ENCODE peak calls at places on chromosomes 16 and 17, in eight cellular contexts. K, R, O, T, C, Y, J and P are unnamed samples.
A peak's percentile ranks its signal among the peaks of the same experiment; 100 is the strongest.

GRCh38 chr17:78342438-78343098 is 17.3 kb downstream of the SOCS3 start:
- DNase-seq in C (no peak), R (no peak), J (no peak), O (peak; percentile 51), T (peak; percentile 94), Y (no peak), K (no peak), P (no peak)

GRCh38 chr17:28369684-28370034 is 448 bp downstream of the VTN start:
- DNase-seq in O (no peak), T (no peak), R (peak; percentile 49), Y (no peak), C (no peak), J (no peak), K (no peak), P (no peak)

GRCh38 chr17:78044280-78044835 is 84.2 kb downstream of the TMC6 start:
- DNase-seq in J (no peak), C (no peak), R (no peak), O (no peak), Y (no peak), K (no peak), T (peak; percentile 15), P (no peak)

GRCh38 chr16:2005646-2006045 is 4.0 kb downstream of the ZNF598 start:
- DNase-seq in T (no peak), C (peak; percentile 15), K (no peak), R (no peak), J (no peak), O (no peak), Y (no peak), P (no peak)

GRCh38 chr17:50767030-50767429 is 288 bp downstream of the ANKRD40CL start:
- DNase-seq in Y (no peak), R (no peak), O (no peak), C (no peak), T (no peak), J (no peak), K (no peak), P (no peak)

GRCh38 chr17:50872710-50873424 is 6.7 kb upstream of the TOB1 start:
- DNase-seq in T (peak; percentile 67), J (peak; percentile 86), O (no peak), Y (no peak), R (no peak), K (no peak), C (peak; percentile 67), P (no peak)

GRCh38 chr16:49416276-49416675 is 42.7 kb downstream of the C16orf78 start:
- DNase-seq in O (no peak), J (no peak), R (no peak), Y (no peak), T (no peak), C (no peak), K (no peak), P (no peak)

GRCh38 chr17:57945999-57946797 is 9.0 kb downstream of the CUEDC1 start:
- DNase-seq in C (no peak), R (no peak), J (no peak), O (no peak), Y (no peak), K (no peak), T (peak; percentile 46), P (no peak)

GRCh38 chr16:17194190-17194780 is 276.5 kb downstream of the XYLT1 start:
- DNase-seq in K (peak; percentile 75), C (peak; percentile 49), O (peak; percentile 52), T (peak; percentile 29), R (peak; percentile 52), J (no peak), Y (no peak), P (no peak)

GRCh38 chr17:42706732-42707131 is 24.4 kb downstream of the CNTNAP1 start:
- DNase-seq in O (no peak), T (no peak), R (no peak), Y (no peak), J (no peak), K (no peak), C (peak; percentile 51), P (no peak)

GRCh38 chr16:79393564-79393963 is 207.0 kb downstream of the MAF start:
- DNase-seq in T (no peak), R (no peak), K (no peak), Y (no peak), C (no peak), J (no peak), O (no peak), P (no peak)

GRCh38 chr17:42675984-42676423 is 790 bp downstream of the PLEKHH3 start:
- DNase-seq in T (peak; percentile 39), O (peak; percentile 71), Y (no peak), R (peak; percentile 82), C (no peak), K (peak; percentile 65), J (no peak), P (no peak)

GRCh38 chr17:18859256-18859655 is 1.3 kb downstream of the PRPSAP2 start:
- DNase-seq in O (peak; percentile 28), J (no peak), K (no peak), C (no peak), Y (no peak), T (peak; percentile 66), R (peak; percentile 28), P (peak; percentile 20)

GRCh38 chr17:16430650-16431049 is 15.3 kb downstream of the TRPV2 start:
- DNase-seq in O (no peak), Y (no peak), C (no peak), R (no peak), T (no peak), K (no peak), J (no peak), P (no peak)

GRCh38 chr16:68377667-68378420 is 67.0 kb downstream of the PRMT7 start:
- DNase-seq in J (no peak), R (no peak), Y (no peak), K (no peak), O (peak; percentile 89), T (no peak), C (no peak), P (no peak)

GRCh38 chr16:2963611-2964415 is at the start of gene KREMEN2:
- DNase-seq in Y (no peak), C (no peak), R (peak; percentile 59), O (peak; percentile 90), K (peak; percentile 88), T (no peak), J (no peak), P (no peak)

GRCh38 chr16:75402174-75402820 is 31.0 kb downstream of the CFDP1 start:
- DNase-seq in O (no peak), J (no peak), K (no peak), T (peak; percentile 85), R (peak; percentile 46), Y (no peak), C (no peak), P (no peak)

GRCh38 chr17:42135664-42136653 is 13.4 kb downstream of the HSPB9 start:
- DNase-seq in J (no peak), T (peak; percentile 83), R (peak; percentile 87), K (no peak), Y (peak; percentile 22), O (no peak), C (no peak), P (no peak)

GRCh38 chr17:4997302-4998026 is at the start of the genes INCA1 and KIF1C:
- DNase-seq in J (peak; percentile 36), T (peak; percentile 89), O (peak; percentile 99), R (peak; percentile 98), Y (peak; percentile 33), K (peak; percentile 90), C (peak; percentile 86), P (peak; percentile 51)

GRCh38 chr17:33291248-33292183 is 1.6 kb downstream of the ASIC2 start:
- DNase-seq in R (peak; percentile 50), K (peak; percentile 22), O (peak; percentile 69), Y (no peak), C (no peak), J (no peak), T (peak; percentile 45), P (no peak)

GRCh38 chr17:34163681-34164080 is 91.4 kb upstream of the CCL2 start:
- DNase-seq in R (peak; percentile 33), Y (no peak), O (peak; percentile 60), T (peak; percentile 33), J (no peak), C (no peak), K (peak; percentile 21), P (no peak)

GRCh38 chr16:1213231-1213630 is 11.8 kb downstream of the TPSG1 start:
- DNase-seq in C (no peak), T (no peak), K (no peak), R (no peak), J (no peak), O (no peak), Y (no peak), P (no peak)

GRCh38 chr16:57365826-57366536 is 6.3 kb upstream of the CX3CL1 start:
- DNase-seq in Y (no peak), T (no peak), O (no peak), K (no peak), J (no peak), C (no peak), R (no peak), P (no peak)

GRCh38 chr16:49489686-49490320 is 116.2 kb downstream of the C16orf78 start:
- DNase-seq in C (no peak), R (no peak), Y (no peak), O (no peak), T (no peak), J (no peak), K (no peak), P (no peak)

GRCh38 chr17:64056269-64057005 is 36.0 kb upstream of the ICAM2 start:
- DNase-seq in R (no peak), T (no peak), O (no peak), C (no peak), Y (no peak), K (no peak), J (no peak), P (no peak)

DNA sequence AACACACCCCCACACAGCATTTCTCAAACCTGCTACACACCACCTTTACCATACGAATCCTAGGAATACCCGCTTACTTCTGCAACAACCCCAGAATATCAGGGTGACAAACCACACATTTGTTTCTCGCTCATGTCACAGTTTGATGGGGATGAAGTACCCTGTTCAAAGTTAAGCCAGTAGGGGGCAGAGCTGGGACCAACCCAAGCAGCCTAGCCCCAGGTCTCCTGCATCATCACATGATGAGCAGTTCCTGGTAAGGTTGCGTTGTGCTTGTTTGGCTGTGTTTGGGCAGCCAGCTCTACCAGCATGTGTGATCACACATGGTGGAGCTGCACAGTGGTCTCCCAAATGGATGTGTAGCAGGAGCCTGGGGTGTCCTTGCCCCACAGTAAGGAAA is 103.6 kb upstream of the C16orf82 start:
- DNase-seq in Y (no peak), C (no peak), R (peak; percentile 12), O (peak; percentile 27), T (peak; percentile 9), J (no peak), K (peak; percentile 59), P (no peak)
- TF ChIP-seq CTCF in Y (peak; percentile 20), C (no peak), R (no peak), O (peak; percentile 30), T (peak; percentile 15), J (peak; percentile 16), K (peak; percentile 72), P (peak; percentile 54)

GRCh38 chr16:12494716-12495115 is 309.0 kb downstream of the CPPED1 start:
- DNase-seq in C (no peak), Y (no peak), J (no peak), T (no peak), O (no peak), K (no peak), R (no peak), P (no peak)
- H3K4me3 ChIP-seq in C (no peak overlapping the region), Y (no peak overlapping the region), J (no peak overlapping the region), T (no peak overlapping the region), O (no peak overlapping the region), K (no peak overlapping the region), R (no peak overlapping the region), P (no peak overlapping the region)

GRCh38 chr16:30904114-30904780 is 7.8 kb downstream of the CTF1 start:
- DNase-seq in C (no peak), R (peak; percentile 4), Y (no peak), T (no peak), K (peak; percentile 2), O (no peak), J (no peak), P (no peak)
- TF ChIP-seq CTCF in C (no peak), R (no peak), Y (no peak), T (no peak), K (no peak), O (no peak), J (no peak), P (no peak)

GRCh38 chr17:46126840-46127239 is 66.4 kb downstream of the KANSL1 start:
- DNase-seq in T (no peak), K (no peak), C (no peak), Y (no peak), R (no peak), J (no peak), O (no peak), P (no peak)
- H3K4me3 ChIP-seq in T (no peak overlapping the region), K (no peak overlapping the region), C (no peak overlapping the region), Y (no peak overlapping the region), R (no peak overlapping the region), J (no peak overlapping the region), O (no peak overlapping the region), P (no peak overlapping the region)